ENCODE peak calls at places on chromosomes 16 and 17, in nine cellular contexts. I, A, W, T, H, Q, Y, C and F are unnamed samples.

GRCh38 chr16:17591655-17592405 is 121.1 kb upstream of the XYLT1 start:
- DNase-seq in I (no peak), A (no peak), W (no peak), T (no peak), H (no peak), Q (peak), Y (no peak), C (peak), F (no peak)

GRCh38 chr16:5541356-5541755 is 443.8 kb upstream of the EEF2KMT start:
- DNase-seq in I (no peak), A (no peak), W (no peak), T (no peak), H (no peak), Q (no peak), Y (no peak), C (no peak), F (no peak)

GRCh38 chr16:79097781-79098180 is 502.8 kb downstream of the MAF start:
- DNase-seq in I (no peak), A (no peak), W (no peak), T (no peak), H (no peak), Q (no peak), Y (no peak), C (no peak), F (no peak)

GRCh38 chr16:53952215-53953208 is 248.6 kb downstream of the FTO start:
- DNase-seq in I (no peak), A (no peak), W (no peak), T (peak), H (no peak), Q (peak), Y (no peak), C (no peak), F (no peak)

GRCh38 chr17:49121696-49122292 is 10.8 kb upstream of the B4GALNT2 start:
- DNase-seq in I (no peak), A (no peak), W (no peak), T (no peak), H (no peak), Q (no peak), Y (no peak), C (no peak), F (no peak)

GRCh38 chr16:87434146-87434667 is 42.1 kb downstream of the MAP1LC3B start:
- DNase-seq in I (no peak), A (no peak), W (no peak), T (no peak), H (no peak), Q (no peak), Y (no peak), C (no peak), F (no peak)

GRCh38 chr16:11844499-11844898 is 6.8 kb downstream of the RSL1D1 start:
- DNase-seq in I (no peak), A (no peak), W (no peak), T (no peak), H (no peak), Q (no peak), Y (no peak), C (no peak), F (no peak)

GRCh38 chr17:81537856-81538555 is 9.8 kb downstream of the FSCN2 start:
- DNase-seq in I (peak), A (no peak), W (no peak), T (no peak), H (peak), Q (no peak), Y (no peak), C (no peak), F (peak)

GRCh38 chr16:81457326-81458133 is 12.9 kb downstream of the CMIP start:
- DNase-seq in I (no peak), A (no peak), W (no peak), T (peak), H (no peak), Q (peak), Y (no peak), C (no peak), F (no peak)

GRCh38 chr17:45783593-45784292 is 377 bp upstream of the CRHR1 start:
- DNase-seq in I (no peak), A (no peak), W (no peak), T (no peak), H (peak), Q (peak), Y (no peak), C (peak), F (no peak)

GRCh38 chr17:2707721-2708584 is 3.6 kb downstream of the CLUH start:
- DNase-seq in I (no peak), A (no peak), W (no peak), T (peak), H (no peak), Q (no peak), Y (no peak), C (peak), F (no peak)

GRCh38 chr17:40322417-40323315 is 13.7 kb downstream of the RARA start:
- DNase-seq in I (no peak), A (no peak), W (peak), T (peak), H (peak), Q (peak), Y (peak), C (peak), F (no peak)

GRCh38 chr16:17282247-17282646 is 188.5 kb downstream of the XYLT1 start:
- DNase-seq in I (no peak), A (no peak), W (no peak), T (no peak), H (no peak), Q (no peak), Y (no peak), C (no peak), F (no peak)

GRCh38 chr16:69767459-69768229 is 5.5 kb downstream of the WWP2 start:
- DNase-seq in I (no peak), A (no peak), W (no peak), T (no peak), H (no peak), Q (no peak), Y (no peak), C (peak), F (no peak)

GRCh38 chr16:1559446-1559975 is 26.0 kb downstream of the TMEM204 start:
- DNase-seq in I (no peak), A (no peak), W (no peak), T (no peak), H (no peak), Q (no peak), Y (no peak), C (peak), F (no peak)

GRCh38 chr16:4136229-4136813 is 20.1 kb upstream of the ADCY9 start:
- DNase-seq in I (no peak), A (no peak), W (no peak), T (no peak), H (peak), Q (peak), Y (peak), C (no peak), F (no peak)

GRCh38 chr17:27087935-27088766 is 205.8 kb upstream of the WSB1 start:
- DNase-seq in I (no peak), A (no peak), W (no peak), T (no peak), H (no peak), Q (no peak), Y (no peak), C (no peak), F (no peak)

GRCh38 chr17:2853722-2854580 is 57.7 kb downstream of the RAP1GAP2 start:
- DNase-seq in I (no peak), A (no peak), W (no peak), T (no peak), H (no peak), Q (no peak), Y (peak), C (peak), F (no peak)

GRCh38 chr17:151886-152859 is 14.8 kb downstream of the SCGB1C2 start:
- DNase-seq in I (no peak), A (no peak), W (no peak), T (peak), H (no peak), Q (no peak), Y (no peak), C (no peak), F (no peak)